ENCODE peak calls at places on chromosome 19, in ten cellular contexts. One of them, this sample, is unnamed.

GRCh38 chr19:39236527-39236926 is 8.3 kb downstream of the IFNL3 start:
- DNase-seq in psoas muscle: no peak
- DNase-seq in mesendoderm: no peak
- DNase-seq in trophoblast cell: no peak
- DNase-seq in GM12865: no peak
- DNase-seq in IMR-90: no peak
- DNase-seq in heart right ventricle: no peak
- DNase-seq in breast epithelium: no peak
- DNase-seq in lower lobe of right lung: no peak
- DNase-seq in K562: no peak
- DNase-seq in this sample: no peak

GRCh38 chr19:19599190-19599535 is 19.3 kb downstream of the PBX4 start:
- DNase-seq in IMR-90: no peak
- DNase-seq in breast epithelium: no peak
- DNase-seq in psoas muscle: no peak
- DNase-seq in K562: no peak
- DNase-seq in lower lobe of right lung: no peak
- DNase-seq in GM12865: peak
- DNase-seq in heart right ventricle: no peak
- DNase-seq in trophoblast cell: no peak
- DNase-seq in mesendoderm: no peak
- DNase-seq in this sample: no peak

GRCh38 chr19:40347476-40348124 is 597 bp downstream of the C19orf47 start:
- DNase-seq in IMR-90: no peak
- DNase-seq in breast epithelium: no peak
- DNase-seq in trophoblast cell: peak
- DNase-seq in psoas muscle: no peak
- DNase-seq in heart right ventricle: no peak
- DNase-seq in K562: no peak
- DNase-seq in lower lobe of right lung: no peak
- DNase-seq in GM12865: no peak
- DNase-seq in mesendoderm: no peak
- DNase-seq in this sample: no peak

GRCh38 chr19:54430306-54431254 is 15.3 kb downstream of the TTYH1 start:
- DNase-seq in GM12865: no peak
- DNase-seq in IMR-90: no peak
- DNase-seq in mesendoderm: peak
- DNase-seq in heart right ventricle: peak
- DNase-seq in K562: peak
- DNase-seq in psoas muscle: peak
- DNase-seq in lower lobe of right lung: no peak
- DNase-seq in trophoblast cell: peak
- DNase-seq in breast epithelium: no peak
- DNase-seq in this sample: no peak

GRCh38 chr19:27794444-27795042 is 1418.4 kb downstream of the UQCRFS1 start:
- DNase-seq in psoas muscle: no peak
- DNase-seq in mesendoderm: peak
- DNase-seq in GM12865: peak
- DNase-seq in breast epithelium: no peak
- DNase-seq in heart right ventricle: peak
- DNase-seq in lower lobe of right lung: no peak
- DNase-seq in trophoblast cell: no peak
- DNase-seq in K562: peak
- DNase-seq in IMR-90: peak
- DNase-seq in this sample: no peak

GRCh38 chr19:16542894-16543498 is 759 bp upstream of the CHERP start:
- DNase-seq in lower lobe of right lung: no peak
- DNase-seq in trophoblast cell: no peak
- DNase-seq in GM12865: peak
- DNase-seq in mesendoderm: peak
- DNase-seq in K562: peak
- DNase-seq in heart right ventricle: no peak
- DNase-seq in psoas muscle: no peak
- DNase-seq in IMR-90: no peak
- DNase-seq in breast epithelium: no peak
- DNase-seq in this sample: no peak

GRCh38 chr19:44764975-44765948 is 12.4 kb upstream of the CBLC start:
- DNase-seq in heart right ventricle: no peak
- DNase-seq in mesendoderm: no peak
- DNase-seq in lower lobe of right lung: peak
- DNase-seq in IMR-90: no peak
- DNase-seq in breast epithelium: no peak
- DNase-seq in GM12865: no peak
- DNase-seq in psoas muscle: no peak
- DNase-seq in trophoblast cell: peak
- DNase-seq in K562: no peak
- DNase-seq in this sample: no peak

GRCh38 chr19:20151617-20152145 is 15.3 kb upstream of the ZNF486 start:
- DNase-seq in mesendoderm: peak
- DNase-seq in psoas muscle: no peak
- DNase-seq in GM12865: no peak
- DNase-seq in trophoblast cell: peak
- DNase-seq in lower lobe of right lung: no peak
- DNase-seq in breast epithelium: no peak
- DNase-seq in K562: no peak
- DNase-seq in heart right ventricle: no peak
- DNase-seq in IMR-90: no peak
- DNase-seq in this sample: no peak

GRCh38 chr19:7873304-7874079 is 698 bp downstream of the PRR36 start:
- DNase-seq in breast epithelium: no peak
- DNase-seq in psoas muscle: peak
- DNase-seq in trophoblast cell: no peak
- DNase-seq in IMR-90: no peak
- DNase-seq in mesendoderm: no peak
- DNase-seq in heart right ventricle: no peak
- DNase-seq in lower lobe of right lung: no peak
- DNase-seq in GM12865: no peak
- DNase-seq in K562: no peak
- DNase-seq in this sample: no peak
- H3K4me3 ChIP-seq in breast epithelium: no peak
- H3K4me3 ChIP-seq in psoas muscle: no peak
- H3K4me3 ChIP-seq in trophoblast cell: no peak
- H3K4me3 ChIP-seq in IMR-90: no peak
- H3K4me3 ChIP-seq in mesendoderm: no peak
- H3K4me3 ChIP-seq in heart right ventricle: peak
- H3K4me3 ChIP-seq in lower lobe of right lung: peak
- H3K4me3 ChIP-seq in GM12865: no peak
- H3K4me3 ChIP-seq in K562: peak
- H3K4me3 ChIP-seq in this sample: no peak

GRCh38 chr19:3378352-3379146 is 12.2 kb downstream of the NFIC start:
- DNase-seq in GM12865: no peak
- DNase-seq in K562: peak
- DNase-seq in heart right ventricle: no peak
- DNase-seq in lower lobe of right lung: no peak
- DNase-seq in breast epithelium: no peak
- DNase-seq in IMR-90: no peak
- DNase-seq in psoas muscle: peak
- DNase-seq in trophoblast cell: no peak
- DNase-seq in mesendoderm: no peak
- DNase-seq in this sample: no peak

GRCh38 chr19:3380829-3381228 is 14.4 kb downstream of the NFIC start:
- DNase-seq in K562: no peak
- DNase-seq in mesendoderm: no peak
- DNase-seq in lower lobe of right lung: no peak
- DNase-seq in breast epithelium: no peak
- DNase-seq in GM12865: no peak
- DNase-seq in psoas muscle: peak
- DNase-seq in IMR-90: no peak
- DNase-seq in heart right ventricle: no peak
- DNase-seq in trophoblast cell: no peak
- DNase-seq in this sample: no peak

GRCh38 chr19:3381701-3382372 is 15.5 kb downstream of the NFIC start:
- DNase-seq in psoas muscle: peak
- DNase-seq in GM12865: no peak
- DNase-seq in heart right ventricle: no peak
- DNase-seq in mesendoderm: no peak
- DNase-seq in trophoblast cell: no peak
- DNase-seq in IMR-90: no peak
- DNase-seq in K562: no peak
- DNase-seq in breast epithelium: no peak
- DNase-seq in lower lobe of right lung: no peak
- DNase-seq in this sample: no peak

GRCh38 chr19:3383121-3383722 is 16.8 kb downstream of the NFIC start:
- DNase-seq in psoas muscle: peak
- DNase-seq in heart right ventricle: no peak
- DNase-seq in K562: no peak
- DNase-seq in breast epithelium: no peak
- DNase-seq in lower lobe of right lung: no peak
- DNase-seq in IMR-90: no peak
- DNase-seq in trophoblast cell: no peak
- DNase-seq in mesendoderm: no peak
- DNase-seq in GM12865: no peak
- DNase-seq in this sample: peak

GRCh38 chr19:3382460-3383100 is 16.2 kb downstream of the NFIC start:
- DNase-seq in K562: no peak
- DNase-seq in trophoblast cell: no peak
- DNase-seq in breast epithelium: no peak
- DNase-seq in heart right ventricle: no peak
- DNase-seq in GM12865: no peak
- DNase-seq in mesendoderm: no peak
- DNase-seq in IMR-90: no peak
- DNase-seq in lower lobe of right lung: no peak
- DNase-seq in psoas muscle: no peak
- DNase-seq in this sample: no peak
- H3K4me3 ChIP-seq in K562: no peak
- H3K4me3 ChIP-seq in trophoblast cell: no peak
- H3K4me3 ChIP-seq in breast epithelium: no peak
- H3K4me3 ChIP-seq in heart right ventricle: no peak
- H3K4me3 ChIP-seq in GM12865: no peak
- H3K4me3 ChIP-seq in mesendoderm: no peak
- H3K4me3 ChIP-seq in IMR-90: no peak
- H3K4me3 ChIP-seq in lower lobe of right lung: no peak
- H3K4me3 ChIP-seq in psoas muscle: peak
- H3K4me3 ChIP-seq in this sample: no peak

GRCh38 chr19:10419200-10419645 is 1.1 kb upstream of the PDE4A start:
- DNase-seq in mesendoderm: no peak
- DNase-seq in breast epithelium: no peak
- DNase-seq in IMR-90: no peak
- DNase-seq in heart right ventricle: no peak
- DNase-seq in GM12865: no peak
- DNase-seq in lower lobe of right lung: no peak
- DNase-seq in psoas muscle: peak
- DNase-seq in trophoblast cell: no peak
- DNase-seq in K562: peak
- DNase-seq in this sample: no peak

GRCh38 chr19:10416380-10417257 is 3.7 kb upstream of the PDE4A start:
- DNase-seq in psoas muscle: peak
- DNase-seq in GM12865: peak
- DNase-seq in mesendoderm: peak
- DNase-seq in heart right ventricle: peak
- DNase-seq in K562: peak
- DNase-seq in lower lobe of right lung: peak
- DNase-seq in IMR-90: peak
- DNase-seq in trophoblast cell: peak
- DNase-seq in breast epithelium: peak
- DNase-seq in this sample: peak

GRCh38 chr19:10418281-10419199 is 1.8 kb upstream of the PDE4A start:
- DNase-seq in K562: no peak
- DNase-seq in lower lobe of right lung: no peak
- DNase-seq in trophoblast cell: no peak
- DNase-seq in psoas muscle: no peak
- DNase-seq in heart right ventricle: no peak
- DNase-seq in GM12865: no peak
- DNase-seq in breast epithelium: no peak
- DNase-seq in IMR-90: no peak
- DNase-seq in mesendoderm: peak
- DNase-seq in this sample: no peak

GRCh38 chr19:10416083-10416379 is 4.3 kb upstream of the PDE4A start:
- DNase-seq in mesendoderm: no peak
- DNase-seq in GM12865: no peak
- DNase-seq in psoas muscle: no peak
- DNase-seq in trophoblast cell: no peak
- DNase-seq in K562: no peak
- DNase-seq in heart right ventricle: no peak
- DNase-seq in breast epithelium: no peak
- DNase-seq in IMR-90: no peak
- DNase-seq in lower lobe of right lung: no peak
- DNase-seq in this sample: no peak

DNA sequence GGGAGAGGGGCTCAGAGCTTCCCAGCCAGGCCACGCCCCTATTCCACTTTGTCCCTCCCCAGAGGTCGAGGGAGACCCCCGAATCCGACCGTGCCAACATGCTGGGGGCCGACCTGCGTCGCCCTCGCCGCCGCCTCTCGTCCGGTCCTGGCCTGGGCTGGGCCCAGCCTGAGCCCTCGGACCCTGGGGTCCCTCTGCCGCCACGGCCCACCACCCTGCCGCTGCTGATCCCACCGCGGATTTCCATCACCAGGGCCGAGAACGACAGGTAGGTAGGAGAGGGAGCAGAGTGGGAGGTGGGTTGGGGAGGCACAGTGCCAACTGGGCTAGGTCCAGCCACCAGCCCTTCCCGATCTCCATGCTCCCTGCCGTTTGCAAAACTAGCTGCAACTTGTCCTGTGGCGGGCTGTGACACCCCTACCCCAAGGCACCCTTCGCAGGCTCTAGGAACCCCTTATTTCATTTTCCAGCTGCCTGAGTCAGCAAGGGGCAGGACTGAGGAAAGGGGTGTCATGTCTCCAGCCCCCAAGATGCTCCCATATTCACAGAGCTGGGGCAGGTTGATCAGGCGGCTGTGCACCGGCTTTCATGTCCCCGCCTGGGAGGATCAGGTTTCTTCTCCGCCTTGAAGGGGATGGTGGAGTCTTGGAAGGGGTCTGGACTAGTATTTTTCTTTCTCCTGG is 2.6 kb upstream of the PDE4A start:
- DNase-seq in lower lobe of right lung: no peak
- DNase-seq in psoas muscle: no peak
- DNase-seq in breast epithelium: no peak
- DNase-seq in mesendoderm: peak
- DNase-seq in heart right ventricle: no peak
- DNase-seq in trophoblast cell: no peak
- DNase-seq in IMR-90: no peak
- DNase-seq in K562: no peak
- DNase-seq in GM12865: no peak
- DNase-seq in this sample: no peak
- H3K4me3 ChIP-seq in lower lobe of right lung: no peak
- H3K4me3 ChIP-seq in psoas muscle: no peak
- H3K4me3 ChIP-seq in breast epithelium: no peak
- H3K4me3 ChIP-seq in mesendoderm: no peak
- H3K4me3 ChIP-seq in heart right ventricle: no peak
- H3K4me3 ChIP-seq in trophoblast cell: peak
- H3K4me3 ChIP-seq in IMR-90: no peak
- H3K4me3 ChIP-seq in K562: peak
- H3K4me3 ChIP-seq in GM12865: no peak
- H3K4me3 ChIP-seq in this sample: no peak

GRCh38 chr19:52212572-52213255 is 22.9 kb downstream of the PPP2R1A start:
- DNase-seq in psoas muscle: no peak
- DNase-seq in trophoblast cell: no peak
- DNase-seq in IMR-90: no peak
- DNase-seq in mesendoderm: no peak
- DNase-seq in heart right ventricle: no peak
- DNase-seq in breast epithelium: no peak
- DNase-seq in lower lobe of right lung: no peak
- DNase-seq in GM12865: no peak
- DNase-seq in K562: no peak
- DNase-seq in this sample: no peak

GRCh38 chr19:52216401-52216800 is 26.5 kb downstream of the PPP2R1A start:
- DNase-seq in GM12865: no peak
- DNase-seq in mesendoderm: no peak
- DNase-seq in lower lobe of right lung: no peak
- DNase-seq in trophoblast cell: no peak
- DNase-seq in heart right ventricle: no peak
- DNase-seq in breast epithelium: no peak
- DNase-seq in K562: no peak
- DNase-seq in psoas muscle: no peak
- DNase-seq in IMR-90: no peak
- DNase-seq in this sample: no peak

GRCh38 chr19:52214241-52214640 is 24.4 kb downstream of the PPP2R1A start:
- DNase-seq in trophoblast cell: peak
- DNase-seq in psoas muscle: no peak
- DNase-seq in mesendoderm: no peak
- DNase-seq in K562: no peak
- DNase-seq in heart right ventricle: no peak
- DNase-seq in GM12865: no peak
- DNase-seq in lower lobe of right lung: no peak
- DNase-seq in breast epithelium: no peak
- DNase-seq in IMR-90: peak
- DNase-seq in this sample: no peak

GRCh38 chr19:52211203-52211602 is 21.4 kb downstream of the PPP2R1A start:
- DNase-seq in mesendoderm: no peak
- DNase-seq in breast epithelium: no peak
- DNase-seq in K562: no peak
- DNase-seq in GM12865: no peak
- DNase-seq in trophoblast cell: peak
- DNase-seq in psoas muscle: no peak
- DNase-seq in lower lobe of right lung: no peak
- DNase-seq in IMR-90: no peak
- DNase-seq in heart right ventricle: no peak
- DNase-seq in this sample: no peak

GRCh38 chr19:52211926-52212571 is 22.2 kb downstream of the PPP2R1A start:
- DNase-seq in GM12865: no peak
- DNase-seq in IMR-90: no peak
- DNase-seq in psoas muscle: no peak
- DNase-seq in K562: no peak
- DNase-seq in heart right ventricle: no peak
- DNase-seq in trophoblast cell: peak
- DNase-seq in lower lobe of right lung: no peak
- DNase-seq in mesendoderm: no peak
- DNase-seq in breast epithelium: no peak
- DNase-seq in this sample: no peak
- H3K4me3 ChIP-seq in GM12865: no peak
- H3K4me3 ChIP-seq in IMR-90: no peak
- H3K4me3 ChIP-seq in psoas muscle: no peak
- H3K4me3 ChIP-seq in K562: no peak
- H3K4me3 ChIP-seq in heart right ventricle: no peak
- H3K4me3 ChIP-seq in trophoblast cell: no peak
- H3K4me3 ChIP-seq in lower lobe of right lung: no peak
- H3K4me3 ChIP-seq in mesendoderm: no peak
- H3K4me3 ChIP-seq in breast epithelium: no peak
- H3K4me3 ChIP-seq in this sample: no peak

This sample was measured in uterus.